ENCODE peak calls at places on chromosomes 16 and 17, in six cellular contexts. G is T1000; P is T47D; X is activated T-cell treated with anti-CD3 and anti-CD28 coated beads for 24 hours; M is stimulated activated CD8-positive, alpha-beta memory T cell treated with anti-CD3 and anti-CD28 coated beads, Interleukin-2, amount 100 ng/mL, for 1 hour; H is AG10803. F is an unnamed sample.

GRCh38 chr16:68091604-68092261 is 6.6 kb downstream of the NFATC3 start:
- DNase-seq in G (no peak), P (peak), X (no peak), M (no peak), H (peak), F (no peak)

GRCh38 chr17:41511130-41511529 is 5.7 kb upstream of the KRT13 start:
- DNase-seq in G (no peak), P (peak), X (no peak), M (no peak), H (no peak), F (no peak)

GRCh38 chr17:77863814-77864161 is 94.7 kb upstream of the TNRC6C start:
- DNase-seq in G (no peak), P (no peak), X (no peak), M (no peak), H (peak), F (peak)

GRCh38 chr17:58191259-58191896 is 1.1 kb upstream of the EPX start:
- DNase-seq in G (no peak), P (peak), X (no peak), M (no peak), H (no peak), F (no peak)

GRCh38 chr16:20504418-20504817 is 53.1 kb downstream of the ACSM2A start:
- DNase-seq in G (no peak), P (no peak), X (no peak), M (no peak), H (no peak), F (no peak)

GRCh38 chr17:7856081-7856791 is 1.1 kb downstream of the NAA38 start:
- DNase-seq in G (peak), P (no peak), X (peak), M (no peak), H (peak), F (no peak)

GRCh38 chr17:39517224-39517623 is 55.9 kb downstream of the CDK12 start:
- DNase-seq in G (no peak), P (no peak), X (no peak), M (no peak), H (no peak), F (peak)

GRCh38 chr16:20041924-20042596 is 31.6 kb downstream of the GPR139 start:
- DNase-seq in G (no peak), P (no peak), X (no peak), M (no peak), H (no peak), F (no peak)

F was measured in A172.